ENCODE peak calls at places on chromosomes 5 and 9, in four cellular contexts. G is OCI-LY7; L is pancreas; Z is effector memory CD4-positive, alpha-beta T cell. V is an unnamed sample. For H3K4me1, the result is how much of the 10 kb centered on the place peaks cover.

GRCh38 chr5:80238778-80239679 is 16.8 kb downstream of the SERINC5 start:
- DNase-seq in G (no peak), L (peak), Z (no peak), V (no peak)

GRCh38 chr9:113483676-113484257 is 20.2 kb downstream of the RGS3 start:
- DNase-seq in G (no peak), L (no peak), Z (no peak), V (no peak)

GRCh38 chr5:37900692-37901091 is 60.9 kb upstream of the GDNF start:
- DNase-seq in G (peak), L (no peak), Z (no peak), V (peak)

GRCh38 chr5:144205141-144205551 is 34.5 kb downstream of the KCTD16 start:
- DNase-seq in G (no peak), L (peak), Z (no peak), V (peak)

GRCh38 chr9:130833324-130833990 is 1.6 kb upstream of the ABL1 start:
- DNase-seq in G (no peak), L (no peak), Z (no peak), V (no peak)

GRCh38 chr5:103375356-103375755 is 116.8 kb downstream of the MACIR start:
- DNase-seq in G (no peak), L (no peak), Z (no peak), V (no peak)

GRCh38 chr9:94906713-94907112 is 180.2 kb downstream of the AOPEP start:
- DNase-seq in G (no peak), L (no peak), Z (no peak), V (no peak)

GRCh38 chr5:43540746-43541145 is 16.1 kb downstream of the PAIP1 start:
- DNase-seq in G (no peak), L (no peak), Z (no peak), V (no peak)

GRCh38 chr5:63401434-63402046 is 560.7 kb downstream of the HTR1A start:
- DNase-seq in G (peak), L (peak), Z (no peak), V (peak)

GRCh38 chr5:1832511-1833250 is 31.5 kb downstream of the NDUFS6 start:
- DNase-seq in G (peak), L (no peak), Z (no peak), V (no peak)

GRCh38 chr5:54884195-54884536 is 101.2 kb downstream of the ESM1 start:
- DNase-seq in G (no peak), L (peak), Z (no peak), V (no peak)

GRCh38 chr9:27622688-27623340 is 49.5 kb upstream of the C9orf72 start:
- DNase-seq in G (no peak), L (no peak), Z (no peak), V (no peak)

GRCh38 chr9:111825468-111826145 is 30.9 kb upstream of the SHOC1 start:
- DNase-seq in G (no peak), L (no peak), Z (no peak), V (no peak)

GRCh38 chr5:143205386-143205785 is 198.1 kb downstream of the NR3C1 start:
- DNase-seq in G (no peak), L (no peak), Z (no peak), V (no peak)

DNA sequence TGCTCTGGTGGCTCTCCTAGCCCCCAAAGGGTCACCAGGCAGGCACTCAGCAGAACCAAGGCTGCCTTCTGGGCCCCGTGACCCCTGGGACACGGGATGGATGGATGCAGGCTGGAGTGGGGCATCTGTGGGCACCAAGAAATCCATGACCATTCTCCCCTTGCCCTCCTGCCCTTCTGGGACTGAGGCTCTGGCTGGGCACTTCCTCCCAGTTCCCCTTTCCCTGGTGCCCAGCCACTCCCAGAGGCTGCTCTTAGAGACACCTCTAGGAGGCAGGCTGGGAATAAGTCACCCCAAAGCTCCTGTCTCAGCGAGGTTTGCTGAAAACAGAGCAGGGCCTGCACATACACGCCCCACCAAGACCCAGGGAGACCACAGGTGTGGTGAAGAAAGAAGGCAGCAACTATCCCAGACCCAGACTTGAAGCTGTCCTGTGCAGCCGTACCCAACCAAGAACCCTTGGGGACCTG is 943 bp downstream of the STING1 start:
- DNase-seq in G (no peak), L (no peak), Z (no peak), V (no peak)
- H3K4me1 ChIP-seq in G (under half), L (under half), Z (under half), V (under half)

DNA sequence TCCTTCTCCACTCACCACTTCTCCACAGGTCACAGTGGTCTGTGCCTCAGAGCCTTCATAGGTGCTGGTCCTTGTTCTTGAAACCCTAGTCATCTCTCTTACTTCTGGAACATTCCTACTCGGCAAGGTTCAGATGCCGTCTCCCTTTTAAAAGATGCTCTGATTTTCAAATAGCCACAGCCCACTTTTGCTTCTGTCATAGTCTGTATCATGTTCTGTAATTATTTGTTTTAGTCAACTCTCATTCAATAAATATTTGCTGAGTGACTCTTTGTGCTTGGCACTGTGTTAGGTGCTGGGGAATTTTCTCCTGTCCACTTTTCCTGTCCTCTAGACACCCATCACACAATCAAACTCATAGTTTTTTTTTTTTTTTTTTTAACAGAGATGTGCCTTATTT is 181.3 kb upstream of the IL12B start:
- DNase-seq in G (no peak), L (no peak), Z (no peak), V (no peak)
- H3K4me1 ChIP-seq in G (under half), L (under half), Z (under half), V (under half)

GRCh38 chr5:151094054-151094858 is 13.4 kb upstream of the TNIP1 start:
- DNase-seq in G (no peak), L (no peak), Z (peak), V (no peak)

GRCh38 chr5:151097081-151097480 is 16.2 kb upstream of the TNIP1 start:
- DNase-seq in G (no peak), L (no peak), Z (no peak), V (no peak)

GRCh38 chr5:151094861-151095260 is 14.0 kb upstream of the TNIP1 start:
- DNase-seq in G (no peak), L (no peak), Z (no peak), V (no peak)

GRCh38 chr5:151095341-151096000 is 14.6 kb upstream of the TNIP1 start:
- DNase-seq in G (no peak), L (no peak), Z (no peak), V (peak)

GRCh38 chr5:151096001-151096373 is 15.2 kb upstream of the TNIP1 start:
- DNase-seq in G (no peak), L (no peak), Z (no peak), V (no peak)
- H3K4me1 ChIP-seq in G (under half), L (under half), Z (under half), V (under half)

GRCh38 chr9:91188719-91189590 is 172.8 kb downstream of the AUH start:
- DNase-seq in G (no peak), L (no peak), Z (no peak), V (no peak)
- H3K4me1 ChIP-seq in G (under half), L (under half), Z (under half), V (under half)

GRCh38 chr9:110152704-110153374 is 55.1 kb downstream of the C9orf152 start:
- DNase-seq in G (peak), L (no peak), Z (no peak), V (peak)

GRCh38 chr9:110143969-110144545 is 63.9 kb downstream of the C9orf152 start:
- DNase-seq in G (peak), L (no peak), Z (no peak), V (no peak)

GRCh38 chr9:110148868-110149267 is 59.1 kb downstream of the C9orf152 start:
- DNase-seq in G (peak), L (no peak), Z (no peak), V (no peak)

GRCh38 chr9:110146371-110146770 is 61.6 kb downstream of the C9orf152 start:
- DNase-seq in G (peak), L (no peak), Z (no peak), V (no peak)

DNA sequence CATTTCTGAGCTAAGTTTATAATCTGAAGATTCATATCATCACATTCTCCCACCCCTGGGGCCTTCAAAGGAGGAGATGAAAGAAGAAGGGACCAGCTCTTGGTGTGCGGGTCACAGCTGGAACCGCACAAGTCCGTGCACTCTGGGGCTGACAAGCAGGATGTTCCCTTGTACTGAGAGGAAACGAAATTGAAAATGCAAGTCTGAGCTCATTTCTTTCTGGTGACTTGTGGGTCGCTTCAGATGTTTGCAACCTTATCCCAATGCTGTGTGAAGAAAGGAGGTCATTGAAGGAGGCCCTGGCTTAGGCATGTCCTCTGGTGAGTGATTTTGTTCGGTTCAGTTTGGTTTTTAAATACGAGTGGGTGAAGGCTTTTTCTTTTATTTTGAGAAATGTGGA is 59.6 kb downstream of the C9orf152 start:
- DNase-seq in G (peak), L (no peak), Z (no peak), V (no peak)
- H3K4me1 ChIP-seq in G (half or more), L (under half), Z (under half), V (under half)

DNA sequence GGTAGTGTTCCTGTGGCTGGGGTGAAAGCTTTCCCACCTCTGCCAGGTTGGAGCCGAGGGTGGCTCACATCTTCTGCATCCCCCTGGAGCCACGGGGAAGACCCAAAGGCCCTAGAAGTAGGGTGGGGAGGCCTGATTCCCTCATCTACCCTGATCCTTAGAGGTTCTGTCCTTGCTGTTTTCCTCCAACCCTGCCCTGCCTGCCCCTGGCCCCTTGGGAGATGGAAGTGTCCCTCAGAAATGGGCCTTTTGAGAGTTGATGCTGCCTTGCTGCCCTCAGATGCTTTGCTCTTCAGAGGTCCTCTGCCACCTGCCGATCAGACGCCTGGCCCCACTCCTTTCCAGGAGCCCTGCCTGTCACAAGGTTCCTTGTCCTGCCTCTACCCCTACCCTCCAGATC is 6.3 kb downstream of the CCL19 start:
- DNase-seq in G (no peak), L (no peak), Z (no peak), V (no peak)
- H3K4me1 ChIP-seq in G (under half), L (under half), Z (under half), V (under half)

GRCh38 chr5:174708466-174709207 is 15.7 kb upstream of the MSX2 start:
- DNase-seq in G (no peak), L (no peak), Z (no peak), V (peak)

GRCh38 chr5:174706997-174707548 is 17.3 kb upstream of the MSX2 start:
- DNase-seq in G (no peak), L (no peak), Z (no peak), V (no peak)

DNA sequence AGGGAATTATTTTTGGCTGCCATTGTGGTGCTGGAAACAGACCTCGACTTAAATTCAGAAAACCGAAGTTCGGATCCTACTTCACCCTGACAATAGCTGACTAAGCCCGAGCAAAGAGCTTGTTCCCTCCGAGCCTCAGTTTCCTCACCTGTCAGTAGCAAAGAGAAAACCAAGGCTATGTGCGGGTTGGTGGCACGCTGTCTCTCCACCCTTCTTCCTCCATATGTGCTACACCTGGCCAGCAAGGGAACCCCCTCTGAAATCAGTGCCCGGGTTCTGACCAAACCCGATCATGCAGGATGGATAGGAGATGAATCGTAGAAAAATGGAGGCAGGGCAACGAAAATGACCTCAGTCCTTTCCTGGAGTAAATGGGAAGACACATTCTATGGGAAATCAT is 16.7 kb upstream of the MSX2 start:
- DNase-seq in G (no peak), L (no peak), Z (no peak), V (no peak)
- H3K4me1 ChIP-seq in G (under half), L (under half), Z (under half), V (under half)

DNA sequence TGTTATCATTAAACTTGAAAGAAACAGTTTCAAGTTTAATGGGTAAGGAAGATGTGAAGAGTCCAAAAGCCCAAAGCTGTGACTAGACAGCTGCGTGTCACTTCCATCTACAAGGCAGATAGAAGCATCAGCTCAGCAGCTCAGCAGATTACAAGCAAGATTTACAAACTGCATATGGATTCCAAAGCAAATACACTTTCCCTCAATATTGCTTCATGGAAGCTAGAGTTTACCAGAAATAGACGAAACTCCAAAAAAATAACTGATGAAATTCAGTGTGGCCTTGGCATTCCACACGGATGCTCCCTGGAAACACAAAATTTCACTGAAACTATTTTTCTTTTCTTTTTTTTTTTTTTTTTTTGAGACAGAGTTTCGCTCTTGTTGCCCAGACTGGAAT is 17.9 kb downstream of the MYO10 start:
- DNase-seq in G (no peak), L (no peak), Z (no peak), V (no peak)
- H3K4me1 ChIP-seq in G (under half), L (under half), Z (under half), V (under half)

GRCh38 chr5:107553063-107553676 is 117.6 kb downstream of the EFNA5 start:
- DNase-seq in G (no peak), L (no peak), Z (no peak), V (no peak)
- H3K4me1 ChIP-seq in G (half or more), L (under half), Z (under half), V (under half)